ENCODE peak calls at places on chromosome 22, in six cellular contexts. S is spleen; E is CD4-positive, CD25-positive, alpha-beta regulatory T cell; W is CD8-positive, alpha-beta memory T cell; L is tibial artery; T is uterus. Z is an unnamed sample.

GRCh38 chr22:44395116-44396005 is 82.6 kb upstream of the SHISAL1 start:
- DNase-seq in S (peak), E (no peak), W (no peak), L (peak), T (peak), Z (no peak)

GRCh38 chr22:46528121-46528610 is 9.3 kb downstream of the CELSR1 start:
- DNase-seq in S (no peak), E (no peak), W (no peak), L (no peak), T (no peak), Z (no peak)

GRCh38 chr22:44305888-44306287 is 6.9 kb downstream of the SHISAL1 start:
- DNase-seq in S (no peak), E (no peak), W (no peak), L (no peak), T (peak), Z (no peak)

GRCh38 chr22:32558681-32559355 is 84.2 kb downstream of the FBXO7 start:
- DNase-seq in S (no peak), E (no peak), W (no peak), L (peak), T (peak), Z (no peak)

GRCh38 chr22:24416611-24417010 is 10.8 kb upstream of the ADORA2A start:
- DNase-seq in S (no peak), E (no peak), W (no peak), L (no peak), T (no peak), Z (no peak)

GRCh38 chr22:37126882-37127281 is 17.4 kb upstream of the TMPRSS6 start:
- DNase-seq in S (no peak), E (peak), W (no peak), L (no peak), T (no peak), Z (peak)

GRCh38 chr22:41229730-41230398 is 10.9 kb downstream of the CHADL start:
- DNase-seq in S (no peak), E (no peak), W (no peak), L (no peak), T (no peak), Z (no peak)

GRCh38 chr22:46897246-46897623 is 134.8 kb downstream of the TBC1D22A start:
- DNase-seq in S (no peak), E (no peak), W (no peak), L (no peak), T (no peak), Z (no peak)

GRCh38 chr22:46240073-46240472 is 10.0 kb downstream of the CDPF1 start:
- DNase-seq in S (no peak), E (no peak), W (no peak), L (peak), T (no peak), Z (no peak)

GRCh38 chr22:44143117-44143495 is 37.6 kb upstream of the PARVG start:
- DNase-seq in S (no peak), E (no peak), W (no peak), L (no peak), T (no peak), Z (no peak)

GRCh38 chr22:46578251-46578823 is 40.9 kb upstream of the CELSR1 start:
- DNase-seq in S (peak), E (no peak), W (no peak), L (no peak), T (no peak), Z (no peak)

GRCh38 chr22:25896098-25896497 is 154.1 kb downstream of the MYO18B start:
- DNase-seq in S (no peak), E (no peak), W (no peak), L (no peak), T (no peak), Z (peak)

GRCh38 chr22:20438066-20438677 is 547 bp upstream of the SCARF2 start:
- DNase-seq in S (peak), E (no peak), W (no peak), L (peak), T (peak), Z (peak)
- H3K4me3 ChIP-seq in S (peak), E (no peak), W (no peak), L (peak), T (peak), Z (peak)

DNA sequence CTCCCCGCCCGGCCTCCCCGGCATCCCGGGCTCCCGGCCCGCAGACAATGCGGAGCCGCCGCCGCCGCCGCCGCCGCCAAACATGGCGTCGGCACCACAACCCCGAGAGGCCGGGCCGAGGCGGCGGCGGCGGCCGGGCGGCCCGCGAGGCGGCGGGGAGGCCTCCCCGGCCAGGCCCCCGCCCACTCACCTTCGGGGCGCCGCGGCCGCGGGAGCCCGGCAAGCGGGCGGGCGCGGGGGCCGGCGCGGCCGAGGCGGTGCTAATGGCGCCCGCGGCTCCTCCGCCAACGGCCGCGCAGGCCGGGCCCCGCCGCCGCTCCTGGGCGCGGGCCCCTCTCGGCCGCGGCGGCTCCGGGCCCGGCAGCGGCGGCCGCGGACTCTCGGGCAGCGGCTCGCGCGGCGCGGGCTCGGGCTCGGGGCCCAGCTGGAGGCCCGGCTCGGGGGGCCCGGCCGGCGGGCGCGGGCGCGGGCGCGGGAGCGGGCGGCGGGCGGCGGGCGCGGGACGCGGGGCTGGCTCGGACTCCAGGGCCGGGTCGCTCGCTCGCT is 293 bp downstream of the BRD1 start:
- DNase-seq in S (no peak), E (peak), W (no peak), L (no peak), T (no peak), Z (no peak)
- H3K4me3 ChIP-seq in S (peak), E (no peak), W (no peak), L (peak), T (peak), Z (peak)

GRCh38 chr22:29816128-29816527 is 21.9 kb downstream of the ASCC2 start:
- DNase-seq in S (no peak), E (no peak), W (no peak), L (no peak), T (no peak), Z (no peak)
- H3K4me3 ChIP-seq in S (no peak), E (no peak), W (no peak), L (no peak), T (no peak), Z (no peak)

DNA sequence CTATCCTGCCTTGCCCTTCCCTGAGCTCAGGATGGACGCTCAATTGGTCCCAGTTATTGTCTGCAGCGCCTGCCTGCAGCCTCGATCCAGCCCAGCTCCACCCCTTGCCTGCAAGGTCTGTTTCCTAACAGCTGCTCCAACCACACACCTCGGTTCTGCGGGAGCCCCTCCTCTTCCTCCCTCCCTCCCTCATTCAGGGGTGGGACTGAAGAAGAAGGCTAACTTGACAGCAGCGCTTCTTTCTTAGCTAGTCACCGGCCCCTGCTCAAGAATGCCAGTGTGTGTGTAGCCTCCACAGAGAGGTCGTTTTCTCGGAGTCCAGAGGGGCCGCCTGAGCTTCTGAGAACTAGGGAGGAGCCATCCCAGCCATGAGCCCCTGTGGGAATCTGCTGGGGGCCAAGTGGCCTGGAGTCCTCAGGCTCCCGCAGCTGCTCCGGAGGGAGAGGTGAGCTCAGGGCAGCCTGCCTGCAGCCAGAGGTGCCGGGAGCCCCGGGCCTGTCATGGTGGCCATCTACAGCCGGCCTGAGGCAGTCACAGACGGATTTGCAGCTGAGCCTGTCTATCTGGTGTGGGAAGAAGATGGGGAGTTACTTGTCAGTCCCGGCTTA is 36.1 kb downstream of the LIMK2 start:
- DNase-seq in S (peak), E (peak), W (peak), L (peak), T (peak), Z (peak)
- H3K4me3 ChIP-seq in S (peak), E (peak), W (peak), L (peak), T (peak), Z (peak)

GRCh38 chr22:42396621-42397331 is 35.4 kb downstream of the NFAM1 start:
- DNase-seq in S (peak), E (no peak), W (no peak), L (peak), T (no peak), Z (peak)

GRCh38 chr22:42399315-42400271 is 32.6 kb downstream of the NFAM1 start:
- DNase-seq in S (peak), E (no peak), W (no peak), L (no peak), T (no peak), Z (peak)

GRCh38 chr22:42401562-42402334 is 30.5 kb downstream of the NFAM1 start:
- DNase-seq in S (no peak), E (no peak), W (no peak), L (no peak), T (no peak), Z (no peak)

GRCh38 chr22:42400811-42401547 is 31.2 kb downstream of the NFAM1 start:
- DNase-seq in S (no peak), E (no peak), W (no peak), L (no peak), T (no peak), Z (no peak)

DNA sequence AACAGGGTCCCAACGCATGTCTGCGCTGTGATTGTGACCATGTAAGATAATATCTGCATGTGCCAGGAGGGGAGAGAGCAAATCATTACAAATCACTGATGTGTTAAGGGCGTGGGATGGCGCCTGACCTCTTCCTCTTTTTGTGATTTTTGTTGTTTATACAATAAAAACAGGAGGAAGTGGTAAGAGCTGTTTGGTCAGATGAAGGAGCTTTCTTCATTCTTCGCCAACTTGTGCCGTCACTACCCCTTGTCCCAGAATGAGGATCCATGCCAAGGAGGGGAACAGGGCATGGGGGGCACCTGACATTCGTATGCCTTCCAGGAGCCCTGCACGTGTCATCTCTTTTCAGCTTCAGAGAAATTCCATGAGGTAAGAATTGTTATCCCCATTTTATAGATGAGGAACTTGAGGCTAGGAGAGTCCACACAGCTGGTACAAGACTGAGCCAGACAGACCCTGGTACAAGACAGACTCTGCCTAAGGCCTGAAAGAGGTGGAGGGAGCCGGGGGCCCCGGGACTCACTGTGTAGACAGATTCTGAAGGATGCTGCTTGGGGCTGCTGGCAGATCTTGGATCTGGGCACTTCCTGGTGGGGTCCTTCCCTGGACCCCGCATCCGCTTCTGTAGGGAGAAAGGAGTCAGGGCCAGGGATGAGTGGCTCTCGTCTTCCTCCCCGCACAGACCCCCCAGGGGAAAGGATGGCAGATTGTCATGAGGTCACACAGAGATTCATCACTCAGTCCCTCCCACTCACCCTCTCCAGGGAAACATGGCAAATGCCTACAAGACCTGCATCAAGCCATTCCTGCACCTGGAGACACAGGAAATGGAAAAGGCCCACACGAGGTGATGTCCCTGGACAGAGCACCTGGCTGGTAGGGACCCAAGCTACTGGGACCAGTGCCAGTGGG is 34.6 kb downstream of the NFAM1 start:
- DNase-seq in S (peak), E (no peak), W (no peak), L (peak), T (no peak), Z (no peak)
- H3K4me3 ChIP-seq in S (peak), E (no peak), W (no peak), L (no peak), T (no peak), Z (no peak)

GRCh38 chr22:35126993-35127392 is 61.0 kb downstream of the ISX start:
- DNase-seq in S (no peak), E (no peak), W (no peak), L (no peak), T (no peak), Z (no peak)

GRCh38 chr22:35119494-35119893 is 53.5 kb downstream of the ISX start:
- DNase-seq in S (no peak), E (no peak), W (no peak), L (no peak), T (no peak), Z (no peak)

GRCh38 chr22:35128637-35129036 is 62.7 kb downstream of the ISX start:
- DNase-seq in S (no peak), E (no peak), W (no peak), L (no peak), T (no peak), Z (no peak)

DNA sequence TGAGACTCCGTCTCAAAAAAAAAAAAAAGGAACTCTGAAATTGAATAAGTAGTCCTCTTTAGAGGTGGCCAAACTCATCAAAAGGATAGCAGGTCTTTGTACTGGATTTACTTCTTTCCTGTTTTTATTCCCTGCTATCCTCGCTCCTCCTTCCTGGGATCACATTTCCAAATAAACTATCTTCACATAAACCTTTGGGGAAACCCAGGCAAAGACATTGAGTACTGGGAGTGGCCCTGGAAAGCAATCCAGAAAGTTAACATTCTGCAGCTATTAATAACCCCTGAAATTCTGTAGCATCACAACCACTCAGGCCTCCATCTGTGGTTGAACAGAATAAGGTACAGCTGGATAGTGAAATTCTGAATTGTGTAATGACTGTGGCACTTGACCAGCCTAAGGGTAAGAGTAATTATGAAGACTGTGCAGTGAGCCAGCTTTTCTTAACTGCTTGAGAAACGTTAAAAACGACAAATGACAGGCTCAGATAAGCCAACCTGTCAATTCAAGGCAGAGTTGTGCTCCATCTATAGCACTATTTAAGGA is 58.8 kb downstream of the ISX start:
- DNase-seq in S (no peak), E (no peak), W (no peak), L (no peak), T (no peak), Z (no peak)
- H3K4me3 ChIP-seq in S (no peak), E (no peak), W (no peak), L (no peak), T (no peak), Z (no peak)

Z was measured in GM23338.